ENCODE peak calls at places on chromosomes 13 and 19, in nine cellular contexts. One of them, this sample, is unnamed.
A peak's percentile ranks its signal among the peaks of the same experiment; 100 is the strongest.

GRCh38 chr13:100666124-100666523 is 8.5 kb downstream of the TMTC4 start:
- DNase-seq in aorta: no peak
- DNase-seq in A549: no peak
- DNase-seq in neural progenitor cell: no peak
- DNase-seq in uterus: no peak
- DNase-seq in K562: no peak
- DNase-seq in neuronal stem cell: no peak
- DNase-seq in testis: peak; percentile 21
- DNase-seq in heart right ventricle: no peak
- DNase-seq in this sample: no peak

GRCh38 chr13:26019881-26020535 is 31.8 kb downstream of the SHISA2 start:
- DNase-seq in aorta: no peak
- DNase-seq in A549: no peak
- DNase-seq in neural progenitor cell: no peak
- DNase-seq in uterus: no peak
- DNase-seq in K562: no peak
- DNase-seq in neuronal stem cell: no peak
- DNase-seq in testis: no peak
- DNase-seq in heart right ventricle: no peak
- DNase-seq in this sample: no peak

GRCh38 chr13:20873348-20873747 is 29.2 kb downstream of the XPO4 start:
- DNase-seq in aorta: no peak
- DNase-seq in A549: no peak
- DNase-seq in neural progenitor cell: peak; percentile 63
- DNase-seq in uterus: no peak
- DNase-seq in K562: no peak
- DNase-seq in neuronal stem cell: peak; percentile 38
- DNase-seq in testis: no peak
- DNase-seq in heart right ventricle: no peak
- DNase-seq in this sample: no peak

GRCh38 chr13:114115191-114115671 is 17.2 kb downstream of the RASA3 start:
- DNase-seq in aorta: peak; percentile 78
- DNase-seq in A549: no peak
- DNase-seq in neural progenitor cell: no peak
- DNase-seq in uterus: peak; percentile 20
- DNase-seq in K562: peak; percentile 28
- DNase-seq in neuronal stem cell: no peak
- DNase-seq in testis: peak; percentile 18
- DNase-seq in heart right ventricle: no peak
- DNase-seq in this sample: peak; percentile 83

GRCh38 chr19:55275851-55276719 is 3.8 kb downstream of the HSPBP1 start:
- DNase-seq in aorta: no peak
- DNase-seq in A549: no peak
- DNase-seq in neural progenitor cell: no peak
- DNase-seq in uterus: no peak
- DNase-seq in K562: no peak
- DNase-seq in neuronal stem cell: no peak
- DNase-seq in testis: no peak
- DNase-seq in heart right ventricle: no peak
- DNase-seq in this sample: no peak

GRCh38 chr19:37362733-37363132 is 8.2 kb upstream of the ZNF527 start:
- DNase-seq in aorta: no peak
- DNase-seq in A549: no peak
- DNase-seq in neural progenitor cell: peak; percentile 48
- DNase-seq in uterus: no peak
- DNase-seq in K562: peak; percentile 17
- DNase-seq in neuronal stem cell: no peak
- DNase-seq in testis: no peak
- DNase-seq in heart right ventricle: no peak
- DNase-seq in this sample: no peak

GRCh38 chr13:27919934-27920676 is at the start of gene PDX1:
- DNase-seq in aorta: no peak
- DNase-seq in A549: peak; percentile 71
- DNase-seq in neural progenitor cell: peak; percentile 82
- DNase-seq in uterus: no peak
- DNase-seq in K562: no peak
- DNase-seq in neuronal stem cell: peak; percentile 48
- DNase-seq in testis: peak; percentile 58
- DNase-seq in heart right ventricle: peak; percentile 29
- DNase-seq in this sample: no peak

GRCh38 chr13:24875566-24875965 is 111.6 kb downstream of the RNF17 start:
- DNase-seq in aorta: no peak
- DNase-seq in A549: no peak
- DNase-seq in neural progenitor cell: no peak
- DNase-seq in uterus: no peak
- DNase-seq in K562: no peak
- DNase-seq in neuronal stem cell: no peak
- DNase-seq in testis: no peak
- DNase-seq in heart right ventricle: no peak
- DNase-seq in this sample: no peak

GRCh38 chr13:74066937-74067336 is 67.3 kb downstream of the KLF12 start:
- DNase-seq in aorta: no peak
- DNase-seq in A549: no peak
- DNase-seq in neural progenitor cell: no peak
- DNase-seq in uterus: no peak
- DNase-seq in K562: no peak
- DNase-seq in neuronal stem cell: no peak
- DNase-seq in testis: no peak
- DNase-seq in heart right ventricle: no peak
- DNase-seq in this sample: no peak

GRCh38 chr13:49400755-49401659 is 42.9 kb downstream of the CAB39L start:
- DNase-seq in aorta: no peak
- DNase-seq in A549: no peak
- DNase-seq in neural progenitor cell: peak; percentile 22
- DNase-seq in uterus: peak; percentile 60
- DNase-seq in K562: no peak
- DNase-seq in neuronal stem cell: peak; percentile 14
- DNase-seq in testis: peak; percentile 36
- DNase-seq in heart right ventricle: no peak
- DNase-seq in this sample: no peak

GRCh38 chr13:23867027-23867491 is 22.1 kb downstream of the MIPEP start:
- DNase-seq in aorta: no peak
- DNase-seq in A549: no peak
- DNase-seq in neural progenitor cell: peak; percentile 18
- DNase-seq in uterus: no peak
- DNase-seq in K562: no peak
- DNase-seq in neuronal stem cell: no peak
- DNase-seq in testis: no peak
- DNase-seq in heart right ventricle: no peak
- DNase-seq in this sample: peak; percentile 46

GRCh38 chr13:46756977-46757376 is 40.0 kb downstream of the ESD start:
- DNase-seq in aorta: no peak
- DNase-seq in A549: no peak
- DNase-seq in neural progenitor cell: no peak
- DNase-seq in uterus: no peak
- DNase-seq in K562: no peak
- DNase-seq in neuronal stem cell: no peak
- DNase-seq in testis: no peak
- DNase-seq in heart right ventricle: no peak
- DNase-seq in this sample: no peak

GRCh38 chr19:14603990-14604387 is 21.1 kb downstream of the CLEC17A start:
- DNase-seq in aorta: no peak
- DNase-seq in A549: no peak
- DNase-seq in neural progenitor cell: no peak
- DNase-seq in uterus: no peak
- DNase-seq in K562: no peak
- DNase-seq in neuronal stem cell: no peak
- DNase-seq in testis: no peak
- DNase-seq in heart right ventricle: no peak
- DNase-seq in this sample: no peak

GRCh38 chr13:84574851-84575250 is 692.6 kb upstream of the SLITRK1 start:
- DNase-seq in aorta: no peak
- DNase-seq in A549: no peak
- DNase-seq in neural progenitor cell: no peak
- DNase-seq in uterus: no peak
- DNase-seq in K562: no peak
- DNase-seq in neuronal stem cell: no peak
- DNase-seq in testis: no peak
- DNase-seq in heart right ventricle: no peak
- DNase-seq in this sample: no peak

GRCh38 chr13:26867451-26868067 is 107.0 kb upstream of the GPR12 start:
- DNase-seq in aorta: no peak
- DNase-seq in A549: peak; percentile 5
- DNase-seq in neural progenitor cell: peak; percentile 46
- DNase-seq in uterus: no peak
- DNase-seq in K562: peak; percentile 29
- DNase-seq in neuronal stem cell: peak; percentile 40
- DNase-seq in testis: peak; percentile 49
- DNase-seq in heart right ventricle: no peak
- DNase-seq in this sample: no peak

GRCh38 chr19:7597689-7598088 is 2.0 kb downstream of the CAMSAP3 start:
- DNase-seq in aorta: no peak
- DNase-seq in A549: peak; percentile 18
- DNase-seq in neural progenitor cell: no peak
- DNase-seq in uterus: no peak
- DNase-seq in K562: no peak
- DNase-seq in neuronal stem cell: no peak
- DNase-seq in testis: no peak
- DNase-seq in heart right ventricle: no peak
- DNase-seq in this sample: no peak

GRCh38 chr13:74575729-74576125 is 441.5 kb upstream of the KLF12 start:
- DNase-seq in aorta: peak; percentile 92
- DNase-seq in A549: peak; percentile 5
- DNase-seq in neural progenitor cell: peak; percentile 86
- DNase-seq in uterus: peak; percentile 29
- DNase-seq in K562: peak; percentile 19
- DNase-seq in neuronal stem cell: peak; percentile 54
- DNase-seq in testis: peak; percentile 74
- DNase-seq in heart right ventricle: peak; percentile 88
- DNase-seq in this sample: peak; percentile 91

GRCh38 chr13:113742000-113742441 is 17.0 kb upstream of the TMEM255B start:
- DNase-seq in aorta: peak; percentile 76
- DNase-seq in A549: no peak
- DNase-seq in neural progenitor cell: peak; percentile 53
- DNase-seq in uterus: no peak
- DNase-seq in K562: peak; percentile 33
- DNase-seq in neuronal stem cell: no peak
- DNase-seq in testis: no peak
- DNase-seq in heart right ventricle: no peak
- DNase-seq in this sample: no peak

GRCh38 chr13:39350461-39350881 is 252.5 kb downstream of the LHFPL6 start:
- DNase-seq in aorta: no peak
- DNase-seq in A549: no peak
- DNase-seq in neural progenitor cell: peak; percentile 11
- DNase-seq in uterus: no peak
- DNase-seq in K562: no peak
- DNase-seq in neuronal stem cell: no peak
- DNase-seq in testis: no peak
- DNase-seq in heart right ventricle: peak; percentile 35
- DNase-seq in this sample: no peak

DNA sequence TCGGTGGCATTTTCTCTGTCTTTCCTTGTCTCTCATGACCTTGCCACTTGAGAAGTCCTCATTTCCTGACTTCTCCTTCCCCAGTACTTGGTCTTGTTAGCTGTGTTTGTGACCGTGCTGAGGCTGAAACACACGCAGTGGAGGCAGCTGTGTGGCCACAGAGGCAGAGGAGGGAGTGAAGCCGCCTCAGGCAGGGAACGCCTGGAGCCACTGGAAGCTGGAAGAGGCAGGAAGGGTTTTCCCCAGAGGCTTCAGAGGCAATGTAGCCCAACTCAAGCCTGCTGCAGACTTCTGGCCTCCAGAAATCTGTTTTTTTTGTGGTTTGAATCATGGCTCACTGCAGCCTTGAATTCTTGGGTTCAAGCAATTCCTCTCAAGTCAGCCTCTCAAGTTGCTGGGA is 29.3 kb upstream of the ARGLU1 start:
- DNase-seq in aorta: no peak
- DNase-seq in A549: no peak
- DNase-seq in neural progenitor cell: no peak
- DNase-seq in uterus: no peak
- DNase-seq in K562: no peak
- DNase-seq in neuronal stem cell: no peak
- DNase-seq in testis: peak; percentile 47
- DNase-seq in heart right ventricle: peak; percentile 72
- DNase-seq in this sample: no peak
- H3K4me1 ChIP-seq in aorta: peaks cover under 1% of the 10 kb centered on the region
- H3K4me1 ChIP-seq in A549: no peaks in the 10 kb centered on the region
- H3K4me1 ChIP-seq in neural progenitor cell: peaks cover 3% of the 10 kb centered on the region
- H3K4me1 ChIP-seq in uterus: no peaks in the 10 kb centered on the region
- H3K4me1 ChIP-seq in K562: no peaks in the 10 kb centered on the region
- H3K4me1 ChIP-seq in neuronal stem cell: no peaks in the 10 kb centered on the region
- H3K4me1 ChIP-seq in testis: no peaks in the 10 kb centered on the region
- H3K4me1 ChIP-seq in heart right ventricle: peaks cover 16% of the 10 kb centered on the region
- H3K4me1 ChIP-seq in this sample: peaks cover 3% of the 10 kb centered on the region

DNA sequence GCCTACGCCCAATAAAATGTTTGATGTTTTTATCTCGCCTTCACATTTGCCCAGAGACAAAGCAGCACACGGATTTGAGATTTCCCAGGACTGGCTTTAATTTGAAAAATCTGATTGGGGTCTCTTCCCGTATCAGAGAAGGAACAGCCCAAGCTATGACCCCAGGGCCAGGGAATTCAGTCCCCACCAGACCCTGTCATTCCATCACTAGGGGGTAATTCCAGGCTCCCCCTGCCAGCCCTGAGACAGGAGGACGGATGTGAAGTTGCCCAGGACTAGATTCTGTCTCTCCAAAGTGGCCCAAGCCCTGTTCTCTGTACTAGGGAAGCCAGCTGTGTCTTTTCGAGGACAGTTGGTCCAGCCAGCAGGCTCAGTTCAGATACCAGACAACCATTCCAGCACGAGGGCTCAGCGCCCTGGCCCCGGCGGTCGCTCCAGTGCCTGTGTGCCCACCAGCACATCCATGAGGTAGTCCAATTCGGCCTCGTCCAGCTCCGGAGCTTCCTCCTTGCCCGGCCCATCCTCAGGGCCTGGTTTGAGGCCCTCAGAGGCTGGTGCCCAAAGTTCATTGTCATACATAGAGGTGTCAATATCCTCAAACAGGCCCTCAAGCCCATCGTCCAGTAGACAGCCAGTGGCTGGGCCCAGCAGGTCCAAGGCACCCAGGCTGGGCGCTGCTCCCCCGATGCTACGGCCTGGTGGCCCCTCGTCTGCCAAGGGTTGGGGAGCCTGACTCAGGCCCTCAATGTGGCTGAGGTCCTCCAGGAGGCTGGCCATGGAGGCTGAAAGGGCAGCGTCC is 3.2 kb downstream of the SERTAD1 start:
- DNase-seq in aorta: no peak
- DNase-seq in A549: no peak
- DNase-seq in neural progenitor cell: no peak
- DNase-seq in uterus: no peak
- DNase-seq in K562: no peak
- DNase-seq in neuronal stem cell: no peak
- DNase-seq in testis: no peak
- DNase-seq in heart right ventricle: no peak
- DNase-seq in this sample: no peak
- H3K4me1 ChIP-seq in aorta: no peaks in the 10 kb centered on the region
- H3K4me1 ChIP-seq in A549: peaks cover 25% of the 10 kb centered on the region
- H3K4me1 ChIP-seq in neural progenitor cell: peaks cover 13% of the 10 kb centered on the region
- H3K4me1 ChIP-seq in uterus: peaks cover 21% of the 10 kb centered on the region
- H3K4me1 ChIP-seq in K562: peaks cover 12% of the 10 kb centered on the region
- H3K4me1 ChIP-seq in neuronal stem cell: peaks cover 5% of the 10 kb centered on the region
- H3K4me1 ChIP-seq in testis: peaks cover 17% of the 10 kb centered on the region
- H3K4me1 ChIP-seq in heart right ventricle: peaks cover 59% of the 10 kb centered on the region
- H3K4me1 ChIP-seq in this sample: peaks cover 68% of the 10 kb centered on the region

GRCh38 chr19:1274081-1274851 is 1.1 kb upstream of the FAM174C start:
- DNase-seq in aorta: no peak
- DNase-seq in A549: no peak
- DNase-seq in neural progenitor cell: no peak
- DNase-seq in uterus: peak; percentile 50
- DNase-seq in K562: no peak
- DNase-seq in neuronal stem cell: no peak
- DNase-seq in testis: no peak
- DNase-seq in heart right ventricle: no peak
- DNase-seq in this sample: peak; percentile 87
- H3K4me1 ChIP-seq in aorta: no peaks in the 10 kb centered on the region
- H3K4me1 ChIP-seq in A549: peaks cover 43% of the 10 kb centered on the region
- H3K4me1 ChIP-seq in neural progenitor cell: peaks cover 41% of the 10 kb centered on the region
- H3K4me1 ChIP-seq in uterus: peaks cover 52% of the 10 kb centered on the region
- H3K4me1 ChIP-seq in K562: peaks cover 57% of the 10 kb centered on the region
- H3K4me1 ChIP-seq in neuronal stem cell: peaks cover 28% of the 10 kb centered on the region
- H3K4me1 ChIP-seq in testis: peaks cover 58% of the 10 kb centered on the region
- H3K4me1 ChIP-seq in heart right ventricle: peaks cover 62% of the 10 kb centered on the region
- H3K4me1 ChIP-seq in this sample: peaks cover 73% of the 10 kb centered on the region

GRCh38 chr19:39180749-39181148 is 16.0 kb upstream of the NCCRP1 start:
- DNase-seq in aorta: no peak
- DNase-seq in A549: no peak
- DNase-seq in neural progenitor cell: no peak
- DNase-seq in uterus: no peak
- DNase-seq in K562: no peak
- DNase-seq in neuronal stem cell: no peak
- DNase-seq in testis: no peak
- DNase-seq in heart right ventricle: no peak
- DNase-seq in this sample: no peak
- H3K4me1 ChIP-seq in aorta: no peaks in the 10 kb centered on the region
- H3K4me1 ChIP-seq in A549: no peaks in the 10 kb centered on the region
- H3K4me1 ChIP-seq in neural progenitor cell: no peaks in the 10 kb centered on the region
- H3K4me1 ChIP-seq in uterus: no peaks in the 10 kb centered on the region
- H3K4me1 ChIP-seq in K562: no peaks in the 10 kb centered on the region
- H3K4me1 ChIP-seq in neuronal stem cell: no peaks in the 10 kb centered on the region
- H3K4me1 ChIP-seq in testis: no peaks in the 10 kb centered on the region
- H3K4me1 ChIP-seq in heart right ventricle: no peaks in the 10 kb centered on the region
- H3K4me1 ChIP-seq in this sample: no peaks in the 10 kb centered on the region